ENCODE peak calls at places on chromosome 21, in five cellular contexts. One of them, this sample, is unnamed.

GRCh38 chr21:16587671-16588379 is 858.0 kb downstream of the USP25 start:
- DNase-seq in A549: no peak
- DNase-seq in uterus: peak; percentile 42
- DNase-seq in heart right ventricle: no peak
- DNase-seq in PC-3: peak; percentile 59
- DNase-seq in this sample: peak; percentile 82

GRCh38 chr21:31730687-31731111 is 1.2 kb downstream of the SCAF4 start:
- DNase-seq in A549: peak; percentile 10
- DNase-seq in uterus: no peak
- DNase-seq in heart right ventricle: no peak
- DNase-seq in PC-3: peak; percentile 37
- DNase-seq in this sample: no peak

GRCh38 chr21:26962516-26963305 is 4.2 kb downstream of the ADAMTS5 start:
- DNase-seq in A549: no peak
- DNase-seq in uterus: no peak
- DNase-seq in heart right ventricle: no peak
- DNase-seq in PC-3: no peak
- DNase-seq in this sample: no peak

GRCh38 chr21:10272216-10272615 is 249.2 kb upstream of the TPTE start:
- DNase-seq in A549: no peak
- DNase-seq in uterus: no peak
- DNase-seq in heart right ventricle: no peak
- DNase-seq in PC-3: no peak
- DNase-seq in this sample: no peak

GRCh38 chr21:32131164-32131563 is 147.7 kb downstream of the MIS18A start:
- DNase-seq in A549: no peak
- DNase-seq in uterus: no peak
- DNase-seq in heart right ventricle: no peak
- DNase-seq in PC-3: no peak
- DNase-seq in this sample: no peak

GRCh38 chr21:35163381-35163780 is 114.3 kb upstream of the RUNX1 start:
- DNase-seq in A549: no peak
- DNase-seq in uterus: no peak
- DNase-seq in heart right ventricle: no peak
- DNase-seq in PC-3: peak; percentile 68
- DNase-seq in this sample: peak; percentile 73

GRCh38 chr21:33668620-33669019 is 26.3 kb downstream of the ITSN1 start:
- DNase-seq in A549: no peak
- DNase-seq in uterus: no peak
- DNase-seq in heart right ventricle: no peak
- DNase-seq in PC-3: no peak
- DNase-seq in this sample: no peak

GRCh38 chr21:35020446-35020845 is 28.7 kb downstream of the RUNX1 start:
- DNase-seq in A549: no peak
- DNase-seq in uterus: no peak
- DNase-seq in heart right ventricle: no peak
- DNase-seq in PC-3: no peak
- DNase-seq in this sample: no peak

GRCh38 chr21:25387665-25388064 is 219.6 kb downstream of the MRPL39 start:
- DNase-seq in A549: no peak
- DNase-seq in uterus: no peak
- DNase-seq in heart right ventricle: no peak
- DNase-seq in PC-3: no peak
- DNase-seq in this sample: no peak

GRCh38 chr21:20452935-20453334 is 545.3 kb upstream of the NCAM2 start:
- DNase-seq in A549: no peak
- DNase-seq in uterus: no peak
- DNase-seq in heart right ventricle: no peak
- DNase-seq in PC-3: no peak
- DNase-seq in this sample: no peak

GRCh38 chr21:33865176-33865575 is 50.4 kb downstream of the ATP5PO start:
- DNase-seq in A549: no peak
- DNase-seq in uterus: no peak
- DNase-seq in heart right ventricle: no peak
- DNase-seq in PC-3: no peak
- DNase-seq in this sample: no peak

GRCh38 chr21:36860736-36861594 is 105.5 kb downstream of the HLCS start:
- DNase-seq in A549: no peak
- DNase-seq in uterus: no peak
- DNase-seq in heart right ventricle: no peak
- DNase-seq in PC-3: peak; percentile 95
- DNase-seq in this sample: peak; percentile 25

GRCh38 chr21:15566692-15567091 is 163.1 kb upstream of the USP25 start:
- DNase-seq in A549: no peak
- DNase-seq in uterus: no peak
- DNase-seq in heart right ventricle: no peak
- DNase-seq in PC-3: no peak
- DNase-seq in this sample: no peak

GRCh38 chr21:45950740-45951515 is 30.6 kb upstream of the COL6A1 start:
- DNase-seq in A549: no peak
- DNase-seq in uterus: peak; percentile 82
- DNase-seq in heart right ventricle: peak; percentile 48
- DNase-seq in PC-3: peak; percentile 76
- DNase-seq in this sample: peak; percentile 63

GRCh38 chr21:26949830-26950229 is 17.1 kb downstream of the ADAMTS5 start:
- DNase-seq in A549: no peak
- DNase-seq in uterus: no peak
- DNase-seq in heart right ventricle: no peak
- DNase-seq in PC-3: no peak
- DNase-seq in this sample: no peak

GRCh38 chr21:37204580-37204979 is 62.6 kb downstream of the VPS26C start:
- DNase-seq in A549: no peak
- DNase-seq in uterus: no peak
- DNase-seq in heart right ventricle: no peak
- DNase-seq in PC-3: no peak
- DNase-seq in this sample: peak; percentile 17

GRCh38 chr21:46079357-46080170 is 18.3 kb upstream of the COL6A2 start:
- DNase-seq in A549: no peak
- DNase-seq in uterus: peak; percentile 74
- DNase-seq in heart right ventricle: no peak
- DNase-seq in PC-3: peak; percentile 38
- DNase-seq in this sample: peak; percentile 98

GRCh38 chr21:37073417-37074194 is 552 bp downstream of the TTC3 start:
- DNase-seq in A549: no peak
- DNase-seq in uterus: no peak
- DNase-seq in heart right ventricle: peak; percentile 53
- DNase-seq in PC-3: peak; percentile 33
- DNase-seq in this sample: peak; percentile 37

GRCh38 chr21:26739189-26739588 is 106.0 kb downstream of the ADAMTS1 start:
- DNase-seq in A549: no peak
- DNase-seq in uterus: no peak
- DNase-seq in heart right ventricle: no peak
- DNase-seq in PC-3: no peak
- DNase-seq in this sample: peak; percentile 52

GRCh38 chr21:34949499-34949898 is 99.6 kb downstream of the RUNX1 start:
- DNase-seq in A549: no peak
- DNase-seq in uterus: no peak
- DNase-seq in heart right ventricle: no peak
- DNase-seq in PC-3: no peak
- DNase-seq in this sample: no peak

GRCh38 chr21:21096956-21097355 is 98.7 kb downstream of the NCAM2 start:
- DNase-seq in A549: no peak
- DNase-seq in uterus: no peak
- DNase-seq in heart right ventricle: no peak
- DNase-seq in PC-3: peak; percentile 2
- DNase-seq in this sample: no peak

GRCh38 chr21:29892379-29892778 is 47.4 kb downstream of the GRIK1 start:
- DNase-seq in A549: no peak
- DNase-seq in uterus: no peak
- DNase-seq in heart right ventricle: no peak
- DNase-seq in PC-3: no peak
- DNase-seq in this sample: no peak

GRCh38 chr21:33026878-33027400 is 1.2 kb downstream of the OLIG2 start:
- DNase-seq in A549: no peak
- DNase-seq in uterus: no peak
- DNase-seq in heart right ventricle: no peak
- DNase-seq in PC-3: no peak
- DNase-seq in this sample: no peak

GRCh38 chr21:26845066-26845749 is at the start of gene ADAMTS1:
- DNase-seq in A549: no peak
- DNase-seq in uterus: peak; percentile 98
- DNase-seq in heart right ventricle: peak; percentile 94
- DNase-seq in PC-3: peak; percentile 76
- DNase-seq in this sample: peak; percentile 97

GRCh38 chr21:34603710-34604057 is 11.2 kb downstream of the RCAN1 start:
- DNase-seq in A549: no peak
- DNase-seq in uterus: no peak
- DNase-seq in heart right ventricle: no peak
- DNase-seq in PC-3: no peak
- DNase-seq in this sample: no peak

GRCh38 chr21:46483300-46484295 is 24.9 kb downstream of the DIP2A start:
- DNase-seq in A549: no peak
- DNase-seq in uterus: no peak
- DNase-seq in heart right ventricle: no peak
- DNase-seq in PC-3: no peak
- DNase-seq in this sample: peak; percentile 26

GRCh38 chr21:33875026-33875695 is 40.4 kb downstream of the ATP5PO start:
- DNase-seq in A549: no peak
- DNase-seq in uterus: no peak
- DNase-seq in heart right ventricle: no peak
- DNase-seq in PC-3: no peak
- DNase-seq in this sample: no peak

GRCh38 chr21:34797202-34797527 is 128.4 kb downstream of the CLIC6 start:
- DNase-seq in A549: no peak
- DNase-seq in uterus: no peak
- DNase-seq in heart right ventricle: no peak
- DNase-seq in PC-3: no peak
- DNase-seq in this sample: no peak

GRCh38 chr21:33109574-33110339 is 39.8 kb downstream of the OLIG1 start:
- DNase-seq in A549: no peak
- DNase-seq in uterus: no peak
- DNase-seq in heart right ventricle: no peak
- DNase-seq in PC-3: no peak
- DNase-seq in this sample: no peak

DNA sequence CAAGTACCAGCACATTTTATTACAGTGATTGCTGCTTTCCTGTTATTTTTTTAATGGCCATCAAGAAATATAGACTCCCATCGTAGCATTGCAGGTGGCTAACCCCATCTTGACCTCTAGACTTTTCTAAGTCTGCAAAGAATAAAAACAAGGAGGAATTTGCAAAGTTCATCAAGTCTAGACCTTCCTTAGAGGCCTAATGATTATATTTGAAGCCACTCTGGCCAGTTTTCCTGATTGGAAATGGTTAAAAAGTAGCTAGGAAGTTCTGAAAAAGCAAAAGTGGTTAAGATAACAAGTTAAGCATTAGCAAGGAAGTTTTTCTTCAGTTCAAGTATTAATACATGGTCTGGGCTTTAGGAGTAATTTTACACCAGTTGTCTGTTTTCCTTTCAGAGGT is 16.7 kb upstream of the KCNJ15 start:
- DNase-seq in A549: no peak
- DNase-seq in uterus: no peak
- DNase-seq in heart right ventricle: no peak
- DNase-seq in PC-3: no peak
- DNase-seq in this sample: no peak
- H3K4me3 ChIP-seq in A549: no peak overlapping the region
- H3K4me3 ChIP-seq in uterus: no peak overlapping the region
- H3K4me3 ChIP-seq in heart right ventricle: no peak overlapping the region
- H3K4me3 ChIP-seq in PC-3: no peak overlapping the region
- H3K4me3 ChIP-seq in this sample: no peak overlapping the region

GRCh38 chr21:42578034-42578433 is 64.4 kb downstream of the SLC37A1 start:
- DNase-seq in A549: no peak
- DNase-seq in uterus: peak; percentile 4
- DNase-seq in heart right ventricle: no peak
- DNase-seq in PC-3: no peak
- DNase-seq in this sample: no peak
- TF ChIP-seq CTCF in A549: no peak
- TF ChIP-seq CTCF in uterus: no peak
- TF ChIP-seq CTCF in heart right ventricle: no peak
- TF ChIP-seq CTCF in PC-3: no peak
- TF ChIP-seq CTCF in this sample: no peak

DNA sequence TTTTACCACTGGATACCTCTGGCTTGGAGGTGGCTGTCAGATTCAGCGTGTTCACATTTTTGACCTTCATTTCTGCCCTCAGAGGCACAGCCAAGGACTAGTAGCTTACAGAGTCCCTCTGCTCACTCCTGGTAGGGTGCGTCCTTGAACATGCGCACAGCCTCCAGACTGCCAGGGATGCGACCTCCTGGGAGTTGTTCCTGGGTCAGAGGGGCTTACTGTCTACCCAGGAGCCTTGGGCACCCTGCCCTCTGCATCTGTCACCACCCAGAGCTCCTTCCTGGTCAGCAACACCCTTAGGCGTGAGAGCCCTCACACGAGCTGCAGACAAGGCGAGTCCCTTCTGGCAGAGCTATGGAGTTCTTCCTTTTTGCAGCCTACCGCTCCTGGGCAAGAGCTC is 1.7 kb downstream of the SLX9 start:
- DNase-seq in A549: no peak
- DNase-seq in uterus: no peak
- DNase-seq in heart right ventricle: no peak
- DNase-seq in PC-3: no peak
- DNase-seq in this sample: no peak
- H3K4me3 ChIP-seq in A549: no peak overlapping the region
- H3K4me3 ChIP-seq in uterus: no peak overlapping the region
- H3K4me3 ChIP-seq in heart right ventricle: peak overlapping the region; percentile 95
- H3K4me3 ChIP-seq in PC-3: peak overlapping the region; percentile 95
- H3K4me3 ChIP-seq in this sample: peak overlapping the region; percentile 8

DNA sequence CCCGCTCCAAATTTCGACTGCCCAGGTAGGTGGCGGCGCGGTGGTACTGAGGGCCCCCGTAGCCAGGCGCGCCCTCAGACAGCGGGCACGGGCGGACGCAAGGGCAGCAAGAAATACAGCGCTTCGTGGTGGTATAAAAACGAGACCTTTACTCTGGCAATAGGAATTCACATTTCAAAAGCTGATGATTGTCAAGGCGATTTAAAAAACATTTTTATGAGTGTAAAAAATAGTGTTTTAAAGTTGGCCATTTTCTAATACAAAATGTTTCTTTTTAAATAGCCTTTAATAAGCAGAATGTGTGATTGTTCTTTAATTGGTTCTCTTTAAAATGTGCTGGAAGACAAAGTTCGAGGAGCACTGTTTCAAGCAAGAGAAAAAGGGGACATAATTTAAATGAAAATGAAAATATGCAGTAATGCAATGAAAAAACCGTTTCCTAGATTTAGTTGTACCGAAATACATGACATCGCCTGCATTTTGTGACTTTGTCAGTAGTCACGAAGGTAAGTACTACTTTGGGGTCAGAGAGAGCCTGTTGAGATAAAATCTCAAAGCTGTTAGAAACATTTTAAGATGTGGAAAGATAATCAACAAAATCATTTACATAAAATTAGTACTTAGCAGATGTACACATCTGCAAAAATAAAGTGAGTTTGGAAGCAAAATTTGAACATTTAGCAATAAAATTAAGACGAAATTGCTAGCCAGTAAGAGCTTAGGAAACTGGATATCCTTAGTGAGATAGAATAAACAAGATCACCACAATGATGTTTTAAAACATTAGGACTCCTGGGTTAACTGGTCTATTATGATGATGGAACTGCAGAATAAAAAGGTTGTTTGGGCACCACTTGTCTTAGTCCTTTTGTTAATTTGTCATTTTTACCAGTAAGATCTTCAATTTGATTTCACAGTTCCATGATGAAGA is 1.1 kb upstream of the PSMG1 start:
- DNase-seq in A549: no peak
- DNase-seq in uterus: no peak
- DNase-seq in heart right ventricle: no peak
- DNase-seq in PC-3: peak; percentile 25
- DNase-seq in this sample: peak; percentile 22
- TF ChIP-seq CTCF in A549: no peak
- TF ChIP-seq CTCF in uterus: no peak
- TF ChIP-seq CTCF in heart right ventricle: no peak
- TF ChIP-seq CTCF in PC-3: no peak
- TF ChIP-seq CTCF in this sample: no peak

GRCh38 chr21:28885853-28886177 is 106.9 kb downstream of the LTN1 start:
- DNase-seq in A549: no peak
- DNase-seq in uterus: no peak
- DNase-seq in heart right ventricle: no peak
- DNase-seq in PC-3: no peak
- DNase-seq in this sample: peak; percentile 74
- H3K4me3 ChIP-seq in A549: no peak overlapping the region
- H3K4me3 ChIP-seq in uterus: no peak overlapping the region
- H3K4me3 ChIP-seq in heart right ventricle: no peak overlapping the region
- H3K4me3 ChIP-seq in PC-3: no peak overlapping the region
- H3K4me3 ChIP-seq in this sample: peak overlapping the region; percentile 73